ENCODE peak calls at places on chromosomes 6 and 20, in eight cellular contexts. One of them, this sample, is unnamed.

GRCh38 chr6:31122803-31123706 is 2.8 kb upstream of the CDSN start:
- DNase-seq in left cardiac atrium: peak; percentile 84
- DNase-seq in RKO: no peak
- DNase-seq in non-pigmented ciliary epithelial cell: peak; percentile 63
- DNase-seq in COR-L47: no peak
- DNase-seq in epithelial cell of esophagus: peak; percentile 84
- DNase-seq in stimulated activated CD4-positive, alpha-beta T cell treated with anti-CD3 and anti-CD28 coated beads, Interleukin-4, amount 100 ng/mL, for 1 hour: no peak
- DNase-seq in ELR: peak; percentile 82
- DNase-seq in this sample: no peak

GRCh38 chr20:49909499-49910339 is 5.6 kb downstream of the SPATA2 start:
- DNase-seq in ELR: no peak
- DNase-seq in left cardiac atrium: no peak
- DNase-seq in RKO: no peak
- DNase-seq in COR-L47: no peak
- DNase-seq in stimulated activated CD4-positive, alpha-beta T cell treated with anti-CD3 and anti-CD28 coated beads, Interleukin-4, amount 100 ng/mL, for 1 hour: no peak
- DNase-seq in epithelial cell of esophagus: no peak
- DNase-seq in non-pigmented ciliary epithelial cell: no peak
- DNase-seq in this sample: no peak

GRCh38 chr6:111604259-111605099 is 1.2 kb downstream of the TRAF3IP2 start:
- DNase-seq in COR-L47: no peak
- DNase-seq in ELR: peak; percentile 83
- DNase-seq in left cardiac atrium: peak; percentile 80
- DNase-seq in stimulated activated CD4-positive, alpha-beta T cell treated with anti-CD3 and anti-CD28 coated beads, Interleukin-4, amount 100 ng/mL, for 1 hour: no peak
- DNase-seq in non-pigmented ciliary epithelial cell: no peak
- DNase-seq in RKO: peak; percentile 93
- DNase-seq in epithelial cell of esophagus: peak; percentile 76
- DNase-seq in this sample: no peak

GRCh38 chr20:51219544-51219943 is 196.6 kb upstream of the KCNG1 start:
- DNase-seq in ELR: no peak
- DNase-seq in stimulated activated CD4-positive, alpha-beta T cell treated with anti-CD3 and anti-CD28 coated beads, Interleukin-4, amount 100 ng/mL, for 1 hour: no peak
- DNase-seq in non-pigmented ciliary epithelial cell: no peak
- DNase-seq in left cardiac atrium: no peak
- DNase-seq in epithelial cell of esophagus: no peak
- DNase-seq in COR-L47: no peak
- DNase-seq in RKO: no peak
- DNase-seq in this sample: no peak

GRCh38 chr6:71489736-71490135 is 201.1 kb downstream of the OGFRL1 start:
- DNase-seq in COR-L47: no peak
- DNase-seq in epithelial cell of esophagus: peak; percentile 80
- DNase-seq in left cardiac atrium: no peak
- DNase-seq in RKO: no peak
- DNase-seq in stimulated activated CD4-positive, alpha-beta T cell treated with anti-CD3 and anti-CD28 coated beads, Interleukin-4, amount 100 ng/mL, for 1 hour: no peak
- DNase-seq in non-pigmented ciliary epithelial cell: peak; percentile 83
- DNase-seq in ELR: peak; percentile 91
- DNase-seq in this sample: no peak

GRCh38 chr6:55886185-55886836 is 10.9 kb upstream of the BMP5 start:
- DNase-seq in RKO: peak; percentile 31
- DNase-seq in epithelial cell of esophagus: peak; percentile 30
- DNase-seq in stimulated activated CD4-positive, alpha-beta T cell treated with anti-CD3 and anti-CD28 coated beads, Interleukin-4, amount 100 ng/mL, for 1 hour: no peak
- DNase-seq in left cardiac atrium: no peak
- DNase-seq in COR-L47: peak; percentile 38
- DNase-seq in non-pigmented ciliary epithelial cell: no peak
- DNase-seq in ELR: peak; percentile 62
- DNase-seq in this sample: no peak

GRCh38 chr20:50054626-50055511 is 58.1 kb downstream of the UBE2V1 start:
- DNase-seq in RKO: no peak
- DNase-seq in COR-L47: no peak
- DNase-seq in left cardiac atrium: peak; percentile 59
- DNase-seq in ELR: no peak
- DNase-seq in non-pigmented ciliary epithelial cell: no peak
- DNase-seq in epithelial cell of esophagus: no peak
- DNase-seq in stimulated activated CD4-positive, alpha-beta T cell treated with anti-CD3 and anti-CD28 coated beads, Interleukin-4, amount 100 ng/mL, for 1 hour: no peak
- DNase-seq in this sample: peak; percentile 72

GRCh38 chr20:63694596-63695418 is 1.6 kb upstream of the TNFRSF6B start:
- DNase-seq in COR-L47: no peak
- DNase-seq in ELR: no peak
- DNase-seq in epithelial cell of esophagus: peak; percentile 39
- DNase-seq in stimulated activated CD4-positive, alpha-beta T cell treated with anti-CD3 and anti-CD28 coated beads, Interleukin-4, amount 100 ng/mL, for 1 hour: no peak
- DNase-seq in RKO: no peak
- DNase-seq in left cardiac atrium: no peak
- DNase-seq in non-pigmented ciliary epithelial cell: no peak
- DNase-seq in this sample: no peak

GRCh38 chr6:17884501-17885039 is 102.9 kb downstream of the KIF13A start:
- DNase-seq in ELR: no peak
- DNase-seq in stimulated activated CD4-positive, alpha-beta T cell treated with anti-CD3 and anti-CD28 coated beads, Interleukin-4, amount 100 ng/mL, for 1 hour: no peak
- DNase-seq in left cardiac atrium: no peak
- DNase-seq in non-pigmented ciliary epithelial cell: no peak
- DNase-seq in RKO: no peak
- DNase-seq in epithelial cell of esophagus: no peak
- DNase-seq in COR-L47: no peak
- DNase-seq in this sample: no peak

GRCh38 chr6:156719395-156719719 is 57.8 kb upstream of the ARID1B start:
- DNase-seq in left cardiac atrium: no peak
- DNase-seq in non-pigmented ciliary epithelial cell: no peak
- DNase-seq in COR-L47: no peak
- DNase-seq in RKO: no peak
- DNase-seq in stimulated activated CD4-positive, alpha-beta T cell treated with anti-CD3 and anti-CD28 coated beads, Interleukin-4, amount 100 ng/mL, for 1 hour: no peak
- DNase-seq in ELR: no peak
- DNase-seq in epithelial cell of esophagus: peak; percentile 24
- DNase-seq in this sample: no peak

GRCh38 chr6:56255370-56255769 is 8.0 kb upstream of the COL21A1 start:
- DNase-seq in COR-L47: no peak
- DNase-seq in ELR: no peak
- DNase-seq in RKO: no peak
- DNase-seq in epithelial cell of esophagus: no peak
- DNase-seq in left cardiac atrium: no peak
- DNase-seq in non-pigmented ciliary epithelial cell: no peak
- DNase-seq in stimulated activated CD4-positive, alpha-beta T cell treated with anti-CD3 and anti-CD28 coated beads, Interleukin-4, amount 100 ng/mL, for 1 hour: no peak
- DNase-seq in this sample: no peak

GRCh38 chr20:50122763-50123162 is 9.8 kb upstream of the UBE2V1 start:
- DNase-seq in RKO: no peak
- DNase-seq in epithelial cell of esophagus: no peak
- DNase-seq in left cardiac atrium: no peak
- DNase-seq in COR-L47: no peak
- DNase-seq in ELR: no peak
- DNase-seq in stimulated activated CD4-positive, alpha-beta T cell treated with anti-CD3 and anti-CD28 coated beads, Interleukin-4, amount 100 ng/mL, for 1 hour: no peak
- DNase-seq in non-pigmented ciliary epithelial cell: no peak
- DNase-seq in this sample: no peak

GRCh38 chr6:150395388-150396009 is 26.7 kb downstream of the IYD start:
- DNase-seq in stimulated activated CD4-positive, alpha-beta T cell treated with anti-CD3 and anti-CD28 coated beads, Interleukin-4, amount 100 ng/mL, for 1 hour: peak; percentile 9
- DNase-seq in COR-L47: no peak
- DNase-seq in RKO: peak; percentile 68
- DNase-seq in epithelial cell of esophagus: peak; percentile 78
- DNase-seq in left cardiac atrium: peak; percentile 35
- DNase-seq in ELR: peak; percentile 67
- DNase-seq in non-pigmented ciliary epithelial cell: no peak
- DNase-seq in this sample: peak; percentile 63

GRCh38 chr20:6232436-6232835 is 109.6 kb upstream of the FERMT1 start:
- DNase-seq in non-pigmented ciliary epithelial cell: no peak
- DNase-seq in ELR: no peak
- DNase-seq in left cardiac atrium: no peak
- DNase-seq in RKO: no peak
- DNase-seq in stimulated activated CD4-positive, alpha-beta T cell treated with anti-CD3 and anti-CD28 coated beads, Interleukin-4, amount 100 ng/mL, for 1 hour: no peak
- DNase-seq in COR-L47: no peak
- DNase-seq in epithelial cell of esophagus: no peak
- DNase-seq in this sample: no peak

GRCh38 chr20:13325033-13325432 is 104.0 kb downstream of the ISM1 start:
- DNase-seq in COR-L47: peak; percentile 43
- DNase-seq in left cardiac atrium: no peak
- DNase-seq in non-pigmented ciliary epithelial cell: no peak
- DNase-seq in epithelial cell of esophagus: peak; percentile 40
- DNase-seq in RKO: peak; percentile 45
- DNase-seq in ELR: peak; percentile 53
- DNase-seq in stimulated activated CD4-positive, alpha-beta T cell treated with anti-CD3 and anti-CD28 coated beads, Interleukin-4, amount 100 ng/mL, for 1 hour: no peak
- DNase-seq in this sample: no peak

GRCh38 chr6:28980797-28981390 is 24.2 kb downstream of the ZNF311 start:
- DNase-seq in ELR: peak; percentile 94
- DNase-seq in COR-L47: peak; percentile 64
- DNase-seq in stimulated activated CD4-positive, alpha-beta T cell treated with anti-CD3 and anti-CD28 coated beads, Interleukin-4, amount 100 ng/mL, for 1 hour: peak; percentile 34
- DNase-seq in epithelial cell of esophagus: peak; percentile 62
- DNase-seq in non-pigmented ciliary epithelial cell: peak; percentile 69
- DNase-seq in left cardiac atrium: peak; percentile 68
- DNase-seq in RKO: peak; percentile 94
- DNase-seq in this sample: peak; percentile 83

GRCh38 chr6:105382918-105383317 is 20.0 kb downstream of the PREP start:
- DNase-seq in left cardiac atrium: no peak
- DNase-seq in ELR: no peak
- DNase-seq in stimulated activated CD4-positive, alpha-beta T cell treated with anti-CD3 and anti-CD28 coated beads, Interleukin-4, amount 100 ng/mL, for 1 hour: no peak
- DNase-seq in RKO: no peak
- DNase-seq in COR-L47: no peak
- DNase-seq in non-pigmented ciliary epithelial cell: no peak
- DNase-seq in epithelial cell of esophagus: no peak
- DNase-seq in this sample: no peak

GRCh38 chr6:108592371-108593337 is 31.9 kb downstream of the FOXO3 start:
- DNase-seq in COR-L47: no peak
- DNase-seq in non-pigmented ciliary epithelial cell: peak; percentile 43
- DNase-seq in ELR: peak; percentile 83
- DNase-seq in epithelial cell of esophagus: peak; percentile 78
- DNase-seq in RKO: no peak
- DNase-seq in left cardiac atrium: peak; percentile 38
- DNase-seq in stimulated activated CD4-positive, alpha-beta T cell treated with anti-CD3 and anti-CD28 coated beads, Interleukin-4, amount 100 ng/mL, for 1 hour: no peak
- DNase-seq in this sample: no peak